ENCODE peak calls at places on chromosomes 13 and 19, in four cellular contexts. S is amniotic epithelial cell, Z is nucleus accumbens, C is germinal center. B is an unnamed sample.
A peak's percentile ranks its signal among the peaks of the same experiment; 100 is the strongest.

GRCh38 chr19:11832253-11832912 is 16.1 kb upstream of the ZNF439 start:
- DNase-seq in S (peak; percentile 22), Z (no peak), C (no peak), B (no peak)

GRCh38 chr13:42891591-42891990 is 100.5 kb downstream of the EPSTI1 start:
- DNase-seq in S (no peak), Z (no peak), C (no peak), B (no peak)

GRCh38 chr13:38535271-38535670 is 151.6 kb upstream of the FREM2 start:
- DNase-seq in S (no peak), Z (no peak), C (no peak), B (no peak)

GRCh38 chr19:57245066-57245465 is 4.6 kb downstream of the ZNF805 start:
- DNase-seq in S (no peak), Z (no peak), C (no peak), B (no peak)

GRCh38 chr19:9075064-9075964 is 11.5 kb upstream of the OR1M1 start:
- DNase-seq in S (peak; percentile 89), Z (peak; percentile 10), C (no peak), B (no peak)

GRCh38 chr19:53594811-53595509 is 36.8 kb upstream of the DPRX start:
- DNase-seq in S (no peak), Z (no peak), C (no peak), B (no peak)

GRCh38 chr19:34475026-34475974 is 6.3 kb upstream of the WTIP start:
- DNase-seq in S (peak; percentile 87), Z (peak; percentile 3), C (no peak), B (no peak)

GRCh38 chr13:25300861-25301346 is 521 bp upstream of the NUP58 start:
- DNase-seq in S (no peak), Z (peak; percentile 45), C (peak; percentile 15), B (no peak)

GRCh38 chr19:2627319-2627829 is 75.1 kb downstream of the GNG7 start:
- DNase-seq in S (peak; percentile 98), Z (peak; percentile 67), C (peak; percentile 78), B (peak; percentile 92)

GRCh38 chr13:36421447-36421846 is 10.8 kb upstream of the CCNA1 start:
- DNase-seq in S (peak; percentile 86), Z (no peak), C (no peak), B (no peak)

GRCh38 chr13:101416181-101417042 is at the start of gene NALCN:
- DNase-seq in S (peak; percentile 29), Z (peak; percentile 72), C (no peak), B (no peak)

GRCh38 chr19:14112809-14113385 is 4.7 kb downstream of the PRKACA start:
- DNase-seq in S (no peak), Z (no peak), C (no peak), B (no peak)

GRCh38 chr19:20397292-20397691 is 168.3 kb downstream of the ZNF737 start:
- DNase-seq in S (no peak), Z (no peak), C (no peak), B (no peak)

GRCh38 chr19:51351266-51351990 is 9.5 kb upstream of the VSIG10L start:
- DNase-seq in S (no peak), Z (no peak), C (no peak), B (no peak)

GRCh38 chr19:22606212-22606553 is 27.9 kb upstream of the ZNF492 start:
- DNase-seq in S (no peak), Z (no peak), C (no peak), B (no peak)

GRCh38 chr13:85093808-85094207 is 705.4 kb downstream of the SLITRK6 start:
- DNase-seq in S (no peak), Z (no peak), C (no peak), B (no peak)

GRCh38 chr19:33472696-33473624 is 48.6 kb downstream of the PEPD start:
- DNase-seq in S (peak; percentile 78), Z (no peak), C (no peak), B (no peak)

GRCh38 chr13:95970878-95971277 is 82.3 kb downstream of the UGGT2 start:
- DNase-seq in S (no peak), Z (no peak), C (no peak), B (no peak)

GRCh38 chr19:44735011-44735410 is 13.5 kb upstream of the BCL3 start:
- DNase-seq in S (no peak), Z (no peak), C (no peak), B (no peak)

GRCh38 chr13:95560387-95560786 is 7.9 kb downstream of the CLDN10 start:
- DNase-seq in S (no peak), Z (no peak), C (no peak), B (no peak)

GRCh38 chr13:75432811-75433244 is 49.1 kb downstream of the TBC1D4 start:
- DNase-seq in S (no peak), Z (no peak), C (no peak), B (no peak)

B was measured in NAMALWA.